ENCODE peak calls at places on chromosomes 4 and X, in seven cellular contexts. One of them, this sample, is unnamed.

GRCh38 chr4:11397146-11397545 is 31.5 kb downstream of the HS3ST1 start:
- DNase-seq in H1: no peak
- DNase-seq in GM12878: no peak
- DNase-seq in HCT116: peak; percentile 36
- DNase-seq in K562: no peak
- DNase-seq in HepG2: no peak
- DNase-seq in SK-N-SH: no peak
- DNase-seq in this sample: no peak

GRCh38 chr4:124640037-124640730 is 72.3 kb downstream of the ANKRD50 start:
- DNase-seq in K562: no peak
- DNase-seq in H1: no peak
- DNase-seq in HepG2: no peak
- DNase-seq in SK-N-SH: no peak
- DNase-seq in HCT116: peak; percentile 87
- DNase-seq in GM12878: no peak
- DNase-seq in this sample: no peak

GRCh38 chr4:137572647-137573046 is 40.4 kb upstream of the PCDH18 start:
- DNase-seq in SK-N-SH: no peak
- DNase-seq in GM12878: no peak
- DNase-seq in K562: no peak
- DNase-seq in HepG2: no peak
- DNase-seq in HCT116: no peak
- DNase-seq in H1: no peak
- DNase-seq in this sample: no peak

GRCh38 chr4:84028340-84028739 is 470.8 kb downstream of the NKX6-1 start:
- DNase-seq in GM12878: no peak
- DNase-seq in HCT116: peak; percentile 15
- DNase-seq in SK-N-SH: no peak
- DNase-seq in HepG2: no peak
- DNase-seq in H1: no peak
- DNase-seq in K562: no peak
- DNase-seq in this sample: no peak

GRCh38 chr4:15104825-15105224 is 102.5 kb downstream of the CPEB2 start:
- DNase-seq in K562: no peak
- DNase-seq in H1: no peak
- DNase-seq in GM12878: no peak
- DNase-seq in SK-N-SH: no peak
- DNase-seq in HCT116: no peak
- DNase-seq in HepG2: no peak
- DNase-seq in this sample: no peak

GRCh38 chr4:40628888-40629287 is 776 bp downstream of the RBM47 start:
- DNase-seq in GM12878: no peak
- DNase-seq in HepG2: no peak
- DNase-seq in K562: no peak
- DNase-seq in HCT116: no peak
- DNase-seq in SK-N-SH: no peak
- DNase-seq in H1: no peak
- DNase-seq in this sample: no peak

GRCh38 chr4:188495169-188495568 is 355.9 kb downstream of the TRIML1 start:
- DNase-seq in K562: no peak
- DNase-seq in SK-N-SH: no peak
- DNase-seq in H1: no peak
- DNase-seq in HCT116: no peak
- DNase-seq in GM12878: no peak
- DNase-seq in HepG2: no peak
- DNase-seq in this sample: no peak

GRCh38 chr4:172892300-172892699 is 276.3 kb upstream of the GALNT7 start:
- DNase-seq in H1: peak; percentile 59
- DNase-seq in K562: peak; percentile 17
- DNase-seq in HCT116: peak; percentile 18
- DNase-seq in GM12878: no peak
- DNase-seq in SK-N-SH: no peak
- DNase-seq in HepG2: no peak
- DNase-seq in this sample: peak; percentile 15

GRCh38 chrX:53716328-53717088 is 30.0 kb upstream of the HUWE1 start:
- DNase-seq in K562: no peak
- DNase-seq in GM12878: peak; percentile 87
- DNase-seq in H1: no peak
- DNase-seq in HepG2: no peak
- DNase-seq in HCT116: no peak
- DNase-seq in SK-N-SH: no peak
- DNase-seq in this sample: no peak

GRCh38 chrX:150574824-150575409 is 6.5 kb downstream of the MTM1 start:
- DNase-seq in HepG2: no peak
- DNase-seq in H1: no peak
- DNase-seq in GM12878: no peak
- DNase-seq in HCT116: no peak
- DNase-seq in K562: no peak
- DNase-seq in SK-N-SH: no peak
- DNase-seq in this sample: no peak

GRCh38 chr4:186644737-186645261 is 78.9 kb downstream of the FAT1 start:
- DNase-seq in H1: no peak
- DNase-seq in SK-N-SH: no peak
- DNase-seq in HCT116: no peak
- DNase-seq in GM12878: no peak
- DNase-seq in K562: no peak
- DNase-seq in HepG2: peak; percentile 80
- DNase-seq in this sample: no peak

GRCh38 chrX:47958943-47959342 is 44.8 kb downstream of the ZNF182 start:
- DNase-seq in K562: peak; percentile 11
- DNase-seq in SK-N-SH: peak; percentile 36
- DNase-seq in H1: no peak
- DNase-seq in HCT116: no peak
- DNase-seq in HepG2: peak; percentile 21
- DNase-seq in GM12878: no peak
- DNase-seq in this sample: peak; percentile 8

GRCh38 chr4:74217365-74217764 is 59.4 kb downstream of the MTHFD2L start:
- DNase-seq in H1: no peak
- DNase-seq in HepG2: no peak
- DNase-seq in GM12878: no peak
- DNase-seq in HCT116: no peak
- DNase-seq in K562: no peak
- DNase-seq in SK-N-SH: no peak
- DNase-seq in this sample: no peak

GRCh38 chrX:3712870-3713224 is 602 bp downstream of the PRKX start:
- DNase-seq in K562: peak; percentile 21
- DNase-seq in H1: no peak
- DNase-seq in GM12878: no peak
- DNase-seq in HepG2: no peak
- DNase-seq in SK-N-SH: no peak
- DNase-seq in HCT116: no peak
- DNase-seq in this sample: no peak

GRCh38 chr4:13627185-13627605 is 330 bp downstream of the BOD1L1 start:
- DNase-seq in HCT116: no peak
- DNase-seq in K562: no peak
- DNase-seq in SK-N-SH: no peak
- DNase-seq in HepG2: no peak
- DNase-seq in H1: no peak
- DNase-seq in GM12878: no peak
- DNase-seq in this sample: no peak

GRCh38 chrX:10360121-10360520 is 203.3 kb downstream of the CLCN4 start:
- DNase-seq in K562: no peak
- DNase-seq in HCT116: no peak
- DNase-seq in H1: no peak
- DNase-seq in GM12878: no peak
- DNase-seq in SK-N-SH: peak; percentile 39
- DNase-seq in HepG2: no peak
- DNase-seq in this sample: no peak

GRCh38 chr4:73620115-73620792 is at the start of gene RASSF6:
- DNase-seq in SK-N-SH: no peak
- DNase-seq in H1: peak; percentile 75
- DNase-seq in HepG2: no peak
- DNase-seq in HCT116: peak; percentile 55
- DNase-seq in GM12878: no peak
- DNase-seq in K562: peak; percentile 27
- DNase-seq in this sample: peak; percentile 13

GRCh38 chr4:92551616-92552015 is 247.8 kb downstream of the GRID2 start:
- DNase-seq in HCT116: no peak
- DNase-seq in HepG2: no peak
- DNase-seq in GM12878: no peak
- DNase-seq in H1: no peak
- DNase-seq in SK-N-SH: no peak
- DNase-seq in K562: no peak
- DNase-seq in this sample: no peak

GRCh38 chrX:110477593-110478228 is 119.1 kb downstream of the RTL9 start:
- DNase-seq in HCT116: no peak
- DNase-seq in SK-N-SH: no peak
- DNase-seq in H1: no peak
- DNase-seq in GM12878: no peak
- DNase-seq in K562: no peak
- DNase-seq in HepG2: no peak
- DNase-seq in this sample: no peak

GRCh38 chrX:26026179-26026578 is 112.0 kb upstream of the MAGEB18 start:
- DNase-seq in H1: no peak
- DNase-seq in GM12878: no peak
- DNase-seq in SK-N-SH: no peak
- DNase-seq in K562: no peak
- DNase-seq in HCT116: no peak
- DNase-seq in HepG2: no peak
- DNase-seq in this sample: no peak

DNA sequence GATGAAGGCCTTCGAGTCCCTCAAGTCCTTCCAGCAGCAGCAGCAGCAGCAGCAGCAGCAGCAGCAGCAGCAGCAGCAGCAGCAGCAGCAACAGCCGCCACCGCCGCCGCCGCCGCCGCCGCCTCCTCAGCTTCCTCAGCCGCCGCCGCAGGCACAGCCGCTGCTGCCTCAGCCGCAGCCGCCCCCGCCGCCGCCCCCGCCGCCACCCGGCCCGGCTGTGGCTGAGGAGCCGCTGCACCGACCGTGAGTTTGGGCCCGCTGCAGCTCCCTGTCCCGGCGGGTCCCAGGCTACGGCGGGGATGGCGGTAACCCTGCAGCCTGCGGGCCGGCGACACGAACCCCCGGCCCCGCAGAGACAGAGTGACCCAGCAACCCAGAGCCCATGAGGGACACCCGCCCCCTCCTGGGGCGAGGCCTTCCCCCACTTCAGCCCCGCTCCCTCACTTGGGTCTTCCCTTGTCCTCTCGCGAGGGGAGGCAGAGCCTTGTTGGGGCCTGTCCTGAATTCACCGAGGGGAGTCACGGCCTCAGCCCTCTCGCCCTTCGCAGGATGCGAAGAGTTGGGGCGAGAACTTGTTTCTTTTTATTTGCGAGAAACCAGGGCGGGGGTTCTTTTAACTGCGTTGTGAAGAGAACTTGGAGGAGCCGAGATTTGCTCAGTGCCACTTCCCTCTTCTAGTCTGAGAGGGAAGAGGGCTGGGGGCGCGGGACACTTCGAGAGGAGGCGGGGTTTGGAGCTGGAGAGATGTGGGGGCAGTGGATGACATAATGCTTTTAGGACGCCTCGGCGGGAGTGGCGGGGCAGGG is 568 bp downstream of the HTT start:
- DNase-seq in H1: peak; percentile 79
- DNase-seq in K562: peak; percentile 74
- DNase-seq in SK-N-SH: peak; percentile 74
- DNase-seq in HCT116: peak; percentile 27
- DNase-seq in GM12878: no peak
- DNase-seq in HepG2: peak; percentile 65
- DNase-seq in this sample: peak; percentile 64
- TF ChIP-seq YY1 in H1: no peak
- TF ChIP-seq YY1 in K562: no peak
- TF ChIP-seq YY1 in SK-N-SH: no peak
- TF ChIP-seq YY1 in HCT116: no peak
- TF ChIP-seq YY1 in GM12878: peak; percentile 48
- TF ChIP-seq YY1 in HepG2: no peak
- TF ChIP-seq YY1 in this sample: no peak

GRCh38 chr4:100146756-100147155 is 43.5 kb downstream of the DDIT4L start:
- DNase-seq in HCT116: no peak
- DNase-seq in HepG2: no peak
- DNase-seq in GM12878: no peak
- DNase-seq in K562: no peak
- DNase-seq in H1: no peak
- DNase-seq in SK-N-SH: no peak
- DNase-seq in this sample: no peak
- H3K9ac ChIP-seq in HCT116: no peak overlapping the region
- H3K9ac ChIP-seq in HepG2: no peak overlapping the region
- H3K9ac ChIP-seq in GM12878: no peak overlapping the region
- H3K9ac ChIP-seq in K562: no peak overlapping the region
- H3K9ac ChIP-seq in H1: no peak overlapping the region
- H3K9ac ChIP-seq in SK-N-SH: no peak overlapping the region
- H3K9ac ChIP-seq in this sample: no peak overlapping the region

GRCh38 chr4:88757776-88758175 is 60.1 kb upstream of the NAP1L5 start:
- DNase-seq in HepG2: no peak
- DNase-seq in H1: no peak
- DNase-seq in HCT116: no peak
- DNase-seq in SK-N-SH: no peak
- DNase-seq in GM12878: no peak
- DNase-seq in K562: no peak
- DNase-seq in this sample: no peak

GRCh38 chr4:88758264-88758663 is 60.6 kb upstream of the NAP1L5 start:
- DNase-seq in SK-N-SH: no peak
- DNase-seq in GM12878: no peak
- DNase-seq in K562: peak; percentile 47
- DNase-seq in HCT116: no peak
- DNase-seq in H1: no peak
- DNase-seq in HepG2: no peak
- DNase-seq in this sample: no peak

GRCh38 chr4:88757067-88757466 is 59.4 kb upstream of the NAP1L5 start:
- DNase-seq in K562: no peak
- DNase-seq in SK-N-SH: no peak
- DNase-seq in GM12878: no peak
- DNase-seq in HepG2: no peak
- DNase-seq in H1: no peak
- DNase-seq in HCT116: no peak
- DNase-seq in this sample: no peak

GRCh38 chr4:88761342-88761741 is 63.7 kb upstream of the NAP1L5 start:
- DNase-seq in H1: no peak
- DNase-seq in SK-N-SH: no peak
- DNase-seq in GM12878: no peak
- DNase-seq in HepG2: no peak
- DNase-seq in K562: no peak
- DNase-seq in HCT116: no peak
- DNase-seq in this sample: no peak

GRCh38 chr4:88759039-88759631 is 61.5 kb upstream of the NAP1L5 start:
- DNase-seq in HCT116: no peak
- DNase-seq in K562: peak; percentile 26
- DNase-seq in SK-N-SH: peak; percentile 32
- DNase-seq in HepG2: peak; percentile 55
- DNase-seq in GM12878: no peak
- DNase-seq in H1: no peak
- DNase-seq in this sample: peak; percentile 13
- H3K4me3 ChIP-seq in HCT116: no peak overlapping the region
- H3K4me3 ChIP-seq in K562: no peak overlapping the region
- H3K4me3 ChIP-seq in SK-N-SH: no peak overlapping the region
- H3K4me3 ChIP-seq in HepG2: peak overlapping the region; percentile 49
- H3K4me3 ChIP-seq in GM12878: no peak overlapping the region
- H3K4me3 ChIP-seq in H1: no peak overlapping the region
- H3K4me3 ChIP-seq in this sample: no peak overlapping the region

DNA sequence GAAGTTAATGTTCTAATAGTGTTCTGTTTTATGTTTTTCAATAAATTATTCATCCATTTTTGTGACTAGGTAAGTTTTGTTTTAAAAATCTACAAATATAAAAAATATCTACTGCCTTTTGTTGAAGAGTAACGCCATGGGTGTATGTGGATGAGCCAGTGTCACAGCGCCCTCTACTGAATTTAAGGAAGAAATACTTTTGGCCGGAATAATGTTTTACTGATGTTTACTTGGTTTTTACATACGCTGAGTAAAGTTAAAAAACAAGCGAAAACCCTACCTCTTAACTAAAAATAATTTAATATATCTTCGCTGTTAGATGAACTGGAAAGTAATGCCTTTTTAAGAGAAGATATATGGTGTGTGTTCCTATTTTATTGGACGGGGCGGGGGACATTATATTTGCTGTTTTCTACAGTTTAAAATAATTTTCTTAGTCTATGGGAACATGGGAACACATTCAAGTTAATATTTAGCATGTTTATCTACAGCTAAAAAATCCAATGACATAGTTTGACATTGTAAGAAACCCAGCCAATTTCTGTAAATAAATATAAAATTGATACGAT is 86.1 kb downstream of the CPE start:
- DNase-seq in HCT116: no peak
- DNase-seq in GM12878: no peak
- DNase-seq in K562: peak; percentile 66
- DNase-seq in HepG2: peak; percentile 18
- DNase-seq in SK-N-SH: peak; percentile 54
- DNase-seq in H1: no peak
- DNase-seq in this sample: peak; percentile 18
- TF ChIP-seq YY1 in HCT116: no peak
- TF ChIP-seq YY1 in GM12878: peak; percentile 36
- TF ChIP-seq YY1 in K562: no peak
- TF ChIP-seq YY1 in HepG2: no peak
- TF ChIP-seq YY1 in SK-N-SH: no peak
- TF ChIP-seq YY1 in H1: no peak
- TF ChIP-seq YY1 in this sample: no peak

This sample was measured in NT2/D1.